ENCODE peak calls at places on chromosomes 1 and 21, in eight cellular contexts. H, L, K, F, G, E, R and S are unnamed samples.

GRCh38 chr1:18807334-18808063 is 52.0 kb downstream of the TAS1R2 start:
- DNase-seq in H (no peak), E (no peak), G (no peak), L (no peak), K (no peak), R (no peak), F (no peak), S (no peak)

GRCh38 chr21:27371688-27372331 is 404.9 kb upstream of the ADAMTS5 start:
- DNase-seq in E (no peak), G (no peak), K (no peak), F (no peak), L (peak), H (no peak), R (peak), S (no peak)

GRCh38 chr1:230143534-230143933 is 76.5 kb downstream of the GALNT2 start:
- DNase-seq in E (no peak), L (peak), R (no peak), H (no peak), G (no peak), F (no peak), K (no peak), S (no peak)

GRCh38 chr1:110874303-110875215 is 1.6 kb downstream of the CD53 start:
- DNase-seq in F (no peak), L (no peak), E (no peak), H (no peak), K (peak), R (no peak), G (no peak), S (no peak)

GRCh38 chr1:232334811-232335210 is 295.1 kb downstream of the SIPA1L2 start:
- DNase-seq in G (no peak), F (no peak), E (no peak), H (no peak), R (no peak), K (peak), L (no peak), S (no peak)

GRCh38 chr1:56484695-56485094 is 94.7 kb downstream of the PLPP3 start:
- DNase-seq in G (peak), F (no peak), R (no peak), E (no peak), L (no peak), H (no peak), K (no peak), S (no peak)

GRCh38 chr1:111221633-111222286 is 5.8 kb upstream of the CHI3L2 start:
- DNase-seq in F (peak), K (peak), G (no peak), E (peak), H (no peak), L (no peak), R (peak), S (peak)

GRCh38 chr1:18900303-18900841 is 2.0 kb downstream of the ALDH4A1 start:
- DNase-seq in K (peak), G (no peak), L (no peak), F (no peak), E (no peak), H (no peak), R (peak), S (no peak)

GRCh38 chr1:3211996-3212395 is 143.0 kb downstream of the PRDM16 start:
- DNase-seq in R (no peak), H (no peak), K (no peak), E (no peak), L (no peak), G (no peak), F (no peak), S (no peak)

GRCh38 chr1:90836345-90836679 is 119.2 kb upstream of the BARHL2 start:
- DNase-seq in E (no peak), G (no peak), K (no peak), F (no peak), H (no peak), L (no peak), R (no peak), S (no peak)

GRCh38 chr1:236536540-236536939 is 12.8 kb downstream of the LGALS8 start:
- DNase-seq in G (no peak), H (no peak), L (no peak), E (no peak), F (no peak), R (no peak), K (no peak), S (no peak)

GRCh38 chr21:44657635-44658183 is at the start of gene KRTAP12-3:
- DNase-seq in F (no peak), E (no peak), K (peak), H (no peak), L (no peak), R (no peak), G (no peak), S (no peak)
- TF ChIP-seq CTCF in F (no peak), E (no peak), K (no peak), H (no peak), L (no peak), R (no peak), G (no peak), S (no peak)

GRCh38 chr21:17414766-17415165 is 98.1 kb upstream of the CXADR start:
- DNase-seq in F (no peak), E (no peak), H (no peak), G (no peak), K (no peak), L (no peak), R (no peak), S (no peak)
- TF ChIP-seq CTCF in F (no peak), E (no peak), H (no peak), G (no peak), K (no peak), L (no peak), R (no peak), S (no peak)

GRCh38 chr1:239899747-239900146 is 191.9 kb upstream of the FMN2 start:
- DNase-seq in R (no peak), G (no peak), L (no peak), K (no peak), E (no peak), H (no peak), F (no peak), S (no peak)
- TF ChIP-seq CTCF in R (no peak), G (no peak), L (no peak), K (no peak), E (no peak), H (no peak), F (no peak), S (no peak)

GRCh38 chr1:145859491-145860159 is 744 bp upstream of the PIAS3 start:
- DNase-seq in L (peak), G (peak), R (peak), F (peak), H (peak), E (peak), K (peak), S (peak)
- TF ChIP-seq CTCF in L (no peak), G (no peak), R (peak), F (no peak), H (no peak), E (no peak), K (no peak), S (no peak)

DNA sequence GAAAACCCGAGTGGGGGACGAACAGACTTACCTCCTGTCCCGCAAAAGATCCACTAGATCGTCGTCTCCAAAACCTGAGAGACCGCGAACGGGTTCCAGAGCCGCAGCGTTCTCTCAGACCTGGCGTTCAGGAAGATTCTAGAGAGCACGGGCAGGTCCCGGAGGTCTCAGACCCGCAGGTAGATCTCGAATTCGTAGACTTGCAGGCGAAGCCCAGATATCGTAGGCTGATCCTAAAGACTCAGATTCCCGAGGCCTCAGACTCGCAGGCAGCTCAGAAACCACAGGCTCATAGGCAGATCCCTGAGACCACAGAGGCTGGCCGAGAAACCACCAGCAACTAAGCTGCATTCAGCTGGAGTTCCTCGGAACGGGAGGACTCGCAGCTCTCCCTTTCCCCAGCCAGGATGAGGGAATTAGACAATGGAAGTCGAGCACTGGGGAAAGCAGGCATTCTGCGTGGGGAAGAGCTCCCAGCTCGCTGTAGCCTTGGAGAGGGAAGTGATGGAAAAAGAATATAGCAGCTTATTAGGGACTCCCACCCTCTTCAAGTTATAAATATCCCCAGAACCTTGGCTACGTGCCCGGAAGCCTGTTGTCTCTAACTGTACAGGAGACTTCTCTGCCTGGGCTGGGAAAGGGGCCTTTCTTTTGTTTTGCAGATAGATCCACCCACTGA is at the start of gene ZNF436:
- DNase-seq in F (no peak), R (peak), L (peak), E (peak), G (peak), K (peak), H (peak), S (peak)
- TF ChIP-seq CTCF in F (no peak), R (no peak), L (no peak), E (no peak), G (no peak), K (no peak), H (no peak), S (no peak)

DNA sequence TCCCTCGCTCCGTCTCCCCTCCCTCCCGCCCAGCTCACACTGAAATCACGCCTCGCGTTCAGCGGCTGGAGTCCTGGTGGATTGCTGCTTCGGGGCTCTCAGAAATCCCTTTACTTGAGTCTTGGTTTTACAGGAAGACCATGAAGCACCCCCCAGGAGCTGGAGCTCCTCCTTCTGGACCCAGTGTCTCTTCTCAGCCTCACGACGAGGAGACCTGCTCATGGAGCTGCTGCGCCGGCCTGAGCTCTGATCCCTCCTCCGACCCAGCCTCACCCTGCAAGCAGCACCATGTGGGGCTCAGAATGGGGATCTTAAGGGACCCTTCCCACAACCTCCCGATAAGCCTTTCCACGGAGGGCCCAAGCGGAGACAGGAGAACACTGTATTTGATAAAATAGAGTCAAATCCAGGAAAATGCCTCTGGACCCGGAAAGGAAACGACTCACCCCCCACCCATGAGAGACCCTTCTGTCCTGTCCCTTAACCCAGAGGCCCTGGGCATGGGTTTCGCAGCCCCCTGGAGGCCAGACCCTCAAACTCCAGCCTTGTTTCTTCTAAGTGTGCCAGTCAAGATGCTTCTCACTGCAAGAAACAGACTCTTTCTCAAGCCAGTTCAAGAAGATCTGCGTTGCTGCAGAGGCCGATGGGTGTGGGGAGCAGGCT is 26.0 kb downstream of the PDE9A start:
- DNase-seq in F (no peak), R (no peak), L (no peak), G (no peak), H (no peak), E (no peak), K (no peak), S (no peak)
- TF ChIP-seq CTCF in F (no peak), R (no peak), L (no peak), G (no peak), H (no peak), E (no peak), K (no peak), S (no peak)

GRCh38 chr1:201260648-201261311 is 22.5 kb upstream of the PKP1 start:
- DNase-seq in K (no peak), R (no peak), E (peak), G (no peak), L (no peak), F (no peak), H (no peak), S (no peak)

GRCh38 chr1:201260236-201260591 is 23.1 kb upstream of the PKP1 start:
- DNase-seq in E (no peak), R (peak), F (no peak), G (no peak), L (no peak), K (no peak), H (no peak), S (no peak)

GRCh38 chr1:201264072-201264471 is 19.2 kb upstream of the PKP1 start:
- DNase-seq in F (no peak), E (no peak), G (no peak), K (no peak), L (no peak), R (no peak), H (no peak), S (no peak)

GRCh38 chr1:201262963-201263608 is 20.2 kb upstream of the PKP1 start:
- DNase-seq in L (no peak), K (no peak), E (no peak), R (no peak), H (no peak), F (no peak), G (no peak), S (no peak)

GRCh38 chr1:201261771-201262547 is 21.3 kb upstream of the PKP1 start:
- DNase-seq in K (no peak), E (peak), G (no peak), H (no peak), L (no peak), F (no peak), R (no peak), S (no peak)
- TF ChIP-seq CTCF in K (no peak), E (no peak), G (no peak), H (no peak), L (no peak), F (no peak), R (no peak), S (no peak)